ENCODE peak calls at places on chromosome 22, in ten cellular contexts. L, S, G, R, V, K, P, M, W and X are unnamed samples.

GRCh38 chr22:37193629-37194191 is 5.7 kb upstream of the C1QTNF6 start:
- DNase-seq in M (peak), V (no peak), R (no peak), G (peak), S (peak), W (peak), L (no peak), P (peak), K (no peak), X (no peak)

GRCh38 chr22:21952586-21953571 is at the start of gene PPM1F:
- DNase-seq in P (peak), M (peak), K (peak), L (peak), W (peak), S (peak), G (peak), R (peak), V (peak), X (peak)

GRCh38 chr22:50545522-50546325 is at the start of gene KLHDC7B:
- DNase-seq in S (no peak), R (peak), V (no peak), W (peak), P (no peak), K (no peak), G (no peak), L (no peak), M (no peak), X (peak)

GRCh38 chr22:50600541-50600940 is at the start of gene MAPK8IP2:
- DNase-seq in W (no peak), M (no peak), G (no peak), R (no peak), S (no peak), V (no peak), K (no peak), L (no peak), P (no peak), X (no peak)

GRCh38 chr22:30868663-30869385 is 99.8 kb downstream of the MORC2 start:
- DNase-seq in W (peak), V (no peak), L (peak), R (no peak), K (no peak), P (no peak), G (no peak), M (peak), S (peak), X (no peak)

GRCh38 chr22:45581549-45582080 is 78.9 kb downstream of the FBLN1 start:
- DNase-seq in V (no peak), S (no peak), K (no peak), P (no peak), R (no peak), M (no peak), W (no peak), G (no peak), L (no peak), X (no peak)

GRCh38 chr22:46454910-46455269 is 82.5 kb downstream of the CELSR1 start:
- DNase-seq in V (no peak), W (peak), S (no peak), L (no peak), M (no peak), R (no peak), G (no peak), K (no peak), P (no peak), X (no peak)

GRCh38 chr22:20089977-20090729 is 10.1 kb downstream of the DGCR8 start:
- DNase-seq in G (no peak), S (no peak), V (no peak), P (no peak), R (no peak), W (peak), M (no peak), K (no peak), L (no peak), X (no peak)

GRCh38 chr22:30423296-30423958 is 2.1 kb upstream of the MTFP1 start:
- DNase-seq in R (no peak), G (no peak), W (no peak), M (no peak), S (peak), V (no peak), K (no peak), L (peak), P (peak), X (no peak)

GRCh38 chr22:41092023-41092817 is at the start of gene EP300:
- DNase-seq in R (peak), K (peak), M (peak), S (peak), W (peak), G (peak), V (peak), P (peak), L (peak), X (peak)
- TF ChIP-seq CTCF in R (peak), K (peak), M (no peak), S (no peak), W (peak), G (peak), V (peak), P (peak), L (peak), X (peak)

GRCh38 chr22:27723708-27724107 is 77.8 kb downstream of the MN1 start:
- DNase-seq in V (no peak), K (no peak), W (no peak), G (no peak), R (no peak), M (no peak), S (no peak), L (no peak), P (no peak), X (no peak)

GRCh38 chr22:27724706-27725105 is 76.8 kb downstream of the MN1 start:
- DNase-seq in W (peak), M (no peak), G (no peak), K (no peak), P (no peak), R (peak), S (no peak), V (peak), L (no peak), X (no peak)

GRCh38 chr22:27724181-27724580 is 77.4 kb downstream of the MN1 start:
- DNase-seq in V (no peak), M (no peak), K (no peak), P (no peak), G (no peak), W (no peak), R (no peak), S (no peak), L (no peak), X (no peak)

GRCh38 chr22:27720860-27721259 is 80.7 kb downstream of the MN1 start:
- DNase-seq in G (no peak), K (no peak), R (no peak), M (no peak), V (no peak), S (no peak), P (no peak), L (peak), W (no peak), X (no peak)

GRCh38 chr22:27723150-27723549 is 78.4 kb downstream of the MN1 start:
- DNase-seq in K (no peak), M (no peak), L (no peak), P (no peak), R (no peak), G (no peak), W (no peak), S (no peak), V (no peak), X (no peak)
- TF ChIP-seq CTCF in K (no peak), M (no peak), L (no peak), P (no peak), R (peak), G (no peak), W (peak), S (no peak), V (peak), X (no peak)

GRCh38 chr22:43094085-43094484 is 4.9 kb upstream of the TTLL1 start:
- DNase-seq in K (no peak), M (no peak), V (no peak), R (no peak), S (no peak), W (peak), P (no peak), L (peak), G (peak), X (no peak)
- TF ChIP-seq CTCF in K (no peak), M (no peak), V (peak), R (no peak), S (no peak), W (no peak), P (no peak), L (no peak), G (no peak), X (no peak)

GRCh38 chr22:43821606-43822425 is 9.7 kb upstream of the EFCAB6 start:
- DNase-seq in L (peak), P (no peak), K (no peak), V (no peak), M (no peak), W (no peak), G (no peak), S (peak), R (no peak), X (no peak)

GRCh38 chr22:43824724-43825485 is 12.8 kb upstream of the EFCAB6 start:
- DNase-seq in W (no peak), V (no peak), K (no peak), S (peak), R (no peak), L (peak), M (no peak), P (no peak), G (no peak), X (no peak)

GRCh38 chr22:43823911-43824665 is 12.0 kb upstream of the EFCAB6 start:
- DNase-seq in K (no peak), P (no peak), V (no peak), M (no peak), W (no peak), G (no peak), S (peak), R (no peak), L (peak), X (no peak)

GRCh38 chr22:43825651-43826050 is 13.5 kb upstream of the EFCAB6 start:
- DNase-seq in V (no peak), P (no peak), W (no peak), S (peak), K (no peak), R (no peak), G (no peak), L (no peak), M (no peak), X (no peak)

GRCh38 chr22:43823353-43823908 is 11.3 kb upstream of the EFCAB6 start:
- DNase-seq in V (no peak), M (no peak), W (no peak), P (no peak), K (no peak), G (peak), L (peak), S (peak), R (no peak), X (no peak)
- TF ChIP-seq CTCF in V (no peak), M (no peak), W (no peak), P (no peak), K (no peak), G (no peak), L (no peak), S (no peak), R (no peak), X (no peak)

GRCh38 chr22:47633111-47633510 is 870.7 kb downstream of the TBC1D22A start:
- DNase-seq in G (no peak), W (no peak), L (peak), S (peak), K (no peak), M (no peak), V (no peak), P (no peak), R (no peak), X (no peak)

GRCh38 chr22:47632646-47633045 is 870.2 kb downstream of the TBC1D22A start:
- DNase-seq in K (no peak), S (peak), L (peak), P (no peak), G (no peak), W (no peak), R (no peak), V (no peak), M (no peak), X (no peak)

GRCh38 chr22:47631571-47632102 is 869.2 kb downstream of the TBC1D22A start:
- DNase-seq in G (no peak), M (no peak), P (no peak), W (no peak), K (no peak), V (no peak), L (peak), R (no peak), S (peak), X (no peak)

GRCh38 chr22:47630741-47631534 is 868.5 kb downstream of the TBC1D22A start:
- DNase-seq in K (no peak), S (peak), V (no peak), M (no peak), R (no peak), W (no peak), L (peak), P (no peak), G (no peak), X (no peak)

DNA sequence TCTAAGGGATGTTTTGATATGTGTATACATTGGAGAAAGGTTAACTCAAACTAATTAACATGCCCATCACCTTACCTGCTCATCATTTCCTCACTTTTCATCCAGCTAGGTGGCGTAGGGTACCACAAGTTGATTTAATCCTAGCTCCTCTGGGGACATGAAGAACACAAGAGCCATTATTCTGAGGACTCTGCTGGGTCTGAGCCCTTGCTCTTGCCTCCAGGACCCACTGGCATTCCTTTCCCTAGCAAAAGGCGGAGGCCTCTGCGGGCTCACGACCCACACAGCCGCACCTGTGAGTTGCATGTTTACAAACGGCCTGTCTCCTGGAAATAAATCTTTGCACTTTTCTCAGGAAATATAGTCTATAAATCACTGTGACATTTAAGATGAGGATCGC is 871.9 kb downstream of the TBC1D22A start:
- DNase-seq in G (no peak), R (no peak), K (no peak), W (no peak), S (peak), M (no peak), P (peak), V (no peak), L (peak), X (no peak)
- TF ChIP-seq CTCF in G (no peak), R (no peak), K (no peak), W (no peak), S (no peak), M (no peak), P (no peak), V (no peak), L (no peak), X (no peak)

GRCh38 chr22:40177738-40178416 is at the start of gene TNRC6B:
- DNase-seq in G (peak), P (peak), M (peak), V (peak), L (peak), R (peak), S (peak), W (peak), K (peak), X (peak)
- TF ChIP-seq CTCF in G (no peak), P (no peak), M (no peak), V (no peak), L (peak), R (no peak), S (no peak), W (no peak), K (no peak), X (no peak)